ENCODE peak calls at places on chromosome 6, in nine cellular contexts. C, P, A, Q, H, I, X, V and D are unnamed samples.
A peak's percentile ranks its signal among the peaks of the same experiment; 100 is the strongest.

GRCh38 chr6:148064406-148065134 is 278.1 kb upstream of the SASH1 start:
- DNase-seq in C (peak; percentile 12), P (no peak), A (peak; percentile 35), Q (no peak), H (no peak), I (no peak), X (no peak), V (peak; percentile 70), D (no peak)

GRCh38 chr6:39218868-39219567 is 10.3 kb downstream of the KCNK5 start:
- DNase-seq in C (no peak), P (peak; percentile 38), A (no peak), Q (no peak), H (no peak), I (no peak), X (no peak), V (no peak), D (no peak)

GRCh38 chr6:91299544-91300491 is 712.9 kb upstream of the MAP3K7 start:
- DNase-seq in C (peak; percentile 0), P (no peak), A (peak; percentile 75), Q (no peak), H (peak; percentile 10), I (no peak), X (no peak), V (no peak), D (no peak)

GRCh38 chr6:82362868-82363267 is 749 bp upstream of the TPBG start:
- DNase-seq in C (peak; percentile 89), P (no peak), A (no peak), Q (no peak), H (no peak), I (no peak), X (peak; percentile 92), V (peak; percentile 95), D (no peak)

GRCh38 chr6:120774275-120774674 is 560.0 kb downstream of the TBC1D32 start:
- DNase-seq in C (no peak), P (no peak), A (no peak), Q (no peak), H (peak; percentile 18), I (no peak), X (no peak), V (peak; percentile 0), D (no peak)

GRCh38 chr6:26172496-26172958 is 85.3 kb downstream of the HFE start:
- DNase-seq in C (no peak), P (peak; percentile 69), A (no peak), Q (no peak), H (no peak), I (no peak), X (no peak), V (no peak), D (peak; percentile 37)

GRCh38 chr6:105015482-105015881 is 58.6 kb downstream of the LIN28B start:
- DNase-seq in C (peak; percentile 48), P (no peak), A (no peak), Q (no peak), H (peak; percentile 37), I (no peak), X (no peak), V (peak; percentile 51), D (no peak)

GRCh38 chr6:121395736-121396135 is 39.7 kb upstream of the GJA1 start:
- DNase-seq in C (no peak), P (no peak), A (no peak), Q (no peak), H (no peak), I (no peak), X (no peak), V (no peak), D (no peak)

GRCh38 chr6:105072799-105073199 is 107.0 kb downstream of the POPDC3 start:
- DNase-seq in C (no peak), P (no peak), A (peak; percentile 47), Q (no peak), H (no peak), I (no peak), X (no peak), V (peak; percentile 20), D (peak; percentile 5)

GRCh38 chr6:27814665-27815424 is 97.4 kb downstream of the OR2B2 start:
- DNase-seq in C (peak; percentile 83), P (peak; percentile 98), A (no peak), Q (no peak), H (peak; percentile 93), I (peak; percentile 70), X (peak; percentile 92), V (peak; percentile 98), D (peak; percentile 88)

GRCh38 chr6:117829594-117830319 is 77.3 kb upstream of the SLC35F1 start:
- DNase-seq in C (no peak), P (peak; percentile 47), A (peak; percentile 21), Q (no peak), H (peak; percentile 4), I (no peak), X (no peak), V (peak; percentile 35), D (no peak)

GRCh38 chr6:45504947-45505346 is 127.2 kb upstream of the SUPT3H start:
- DNase-seq in C (peak; percentile 47), P (no peak), A (peak; percentile 96), Q (no peak), H (no peak), I (no peak), X (peak; percentile 82), V (peak; percentile 70), D (no peak)

GRCh38 chr6:13453771-13454251 is 33.6 kb downstream of the GFOD1 start:
- DNase-seq in C (no peak), P (peak; percentile 48), A (peak; percentile 65), Q (no peak), H (peak; percentile 39), I (peak; percentile 55), X (no peak), V (peak; percentile 39), D (peak; percentile 70)

GRCh38 chr6:36926711-36927110 is 27.8 kb upstream of the PI16 start:
- DNase-seq in C (no peak), P (no peak), A (no peak), Q (no peak), H (no peak), I (no peak), X (no peak), V (no peak), D (no peak)

GRCh38 chr6:53928641-53929339 is 134.0 kb downstream of the LRRC1 start:
- DNase-seq in C (no peak), P (no peak), A (no peak), Q (no peak), H (peak; percentile 73), I (no peak), X (no peak), V (no peak), D (no peak)

GRCh38 chr6:142943746-142944125 is 1.2 kb downstream of the HIVEP2 start:
- DNase-seq in C (no peak), P (peak; percentile 63), A (no peak), Q (peak; percentile 8), H (no peak), I (no peak), X (no peak), V (no peak), D (peak; percentile 70)

GRCh38 chr6:160135922-160136655 is 14.5 kb downstream of the SLC22A1 start:
- DNase-seq in C (no peak), P (no peak), A (no peak), Q (no peak), H (no peak), I (no peak), X (no peak), V (no peak), D (no peak)

GRCh38 chr6:85747093-85747492 is 104.4 kb upstream of the SYNCRIP start:
- DNase-seq in C (peak; percentile 6), P (no peak), A (no peak), Q (no peak), H (no peak), I (no peak), X (no peak), V (peak; percentile 37), D (no peak)